ENCODE peak calls at places on chromosomes 5 and 9, in six cellular contexts. W is heart right ventricle; G is GM12891; H is KG1; O is stimulated activated naive CD4-positive, alpha-beta T cell treated with Interleukin-2 at 50 U/mL for 16 hours; L is RWPE1. Z is an unnamed sample.

GRCh38 chr5:76742586-76742985 is 26.7 kb downstream of the F2R start:
- DNase-seq in W (no peak), G (no peak), H (no peak), O (no peak), L (no peak), Z (no peak)

GRCh38 chr5:19497229-19497815 is 490.7 kb downstream of the CDH18 start:
- DNase-seq in W (no peak), G (no peak), H (no peak), O (no peak), L (no peak), Z (no peak)

GRCh38 chr5:31131381-31131811 is 62.1 kb upstream of the CDH6 start:
- DNase-seq in W (no peak), G (no peak), H (no peak), O (no peak), L (no peak), Z (no peak)

GRCh38 chr5:168481330-168481788 is 4.9 kb upstream of the RARS1 start:
- DNase-seq in W (no peak), G (peak), H (no peak), O (no peak), L (no peak), Z (no peak)

GRCh38 chr9:100602302-100602930 is 24.5 kb downstream of the CAVIN4 start:
- DNase-seq in W (no peak), G (no peak), H (peak), O (no peak), L (peak), Z (peak)

GRCh38 chr9:35186524-35186923 is 24.7 kb downstream of the UNC13B start:
- DNase-seq in W (no peak), G (no peak), H (no peak), O (no peak), L (no peak), Z (no peak)

GRCh38 chr9:114613087-114613486 is 2.0 kb downstream of the TMEM268 start:
- DNase-seq in W (no peak), G (no peak), H (no peak), O (no peak), L (no peak), Z (no peak)

GRCh38 chr9:89669361-89669842 is 64.6 kb downstream of the GADD45G start:
- DNase-seq in W (no peak), G (no peak), H (no peak), O (no peak), L (no peak), Z (no peak)

GRCh38 chr9:109171926-109172325 is 4.9 kb upstream of the FRRS1L start:
- DNase-seq in W (no peak), G (no peak), H (no peak), O (no peak), L (no peak), Z (no peak)

GRCh38 chr9:110029422-110029814 is 178.5 kb downstream of the C9orf152 start:
- DNase-seq in W (no peak), G (no peak), H (no peak), O (no peak), L (peak), Z (no peak)

GRCh38 chr5:17180957-17181723 is 36.3 kb upstream of the BASP1 start:
- DNase-seq in W (no peak), G (no peak), H (no peak), O (no peak), L (peak), Z (no peak)

GRCh38 chr5:157994906-157995519 is 136.1 kb upstream of the CLINT1 start:
- DNase-seq in W (peak), G (peak), H (no peak), O (peak), L (peak), Z (peak)

GRCh38 chr5:83895860-83896259 is 175.2 kb upstream of the HAPLN1 start:
- DNase-seq in W (no peak), G (no peak), H (no peak), O (no peak), L (no peak), Z (no peak)

GRCh38 chr5:322942-323879 is 1.7 kb downstream of the AHRR start:
- DNase-seq in W (no peak), G (no peak), H (no peak), O (no peak), L (no peak), Z (no peak)

GRCh38 chr5:77210091-77211012 is at the start of gene PDE8B:
- DNase-seq in W (no peak), G (peak), H (no peak), O (no peak), L (no peak), Z (peak)

GRCh38 chr5:180435594-180435993 is 58.6 kb upstream of the CNOT6 start:
- DNase-seq in W (no peak), G (no peak), H (no peak), O (no peak), L (no peak), Z (no peak)

Z was measured in NCI-H2029.